ENCODE peak calls at places on chromosomes 7 and 10, in five cellular contexts. Z is HEK293T, V is A549, F is GM12878, T is K562. S is an unnamed sample.

GRCh38 chr10:107409517-107409916 is 245.0 kb upstream of the SORCS1 start:
- DNase-seq in Z (no peak), V (no peak), F (no peak), T (no peak), S (peak)

GRCh38 chr7:128775744-128776474 is at the start of gene OPN1SW:
- DNase-seq in Z (no peak), V (no peak), F (no peak), T (no peak), S (no peak)

GRCh38 chr7:38451840-38452239 is 178.4 kb upstream of the TARP start:
- DNase-seq in Z (peak), V (peak), F (no peak), T (no peak), S (peak)

GRCh38 chr7:102843850-102844249 is 69.0 kb upstream of the LRRC17 start:
- DNase-seq in Z (no peak), V (no peak), F (peak), T (no peak), S (no peak)

GRCh38 chr10:28331821-28332220 is 29.0 kb upstream of the MPP7 start:
- DNase-seq in Z (no peak), V (no peak), F (no peak), T (no peak), S (peak)

GRCh38 chr7:107078517-107078966 is 34.0 kb downstream of the PRKAR2B start:
- DNase-seq in Z (no peak), V (peak), F (no peak), T (peak), S (peak)

GRCh38 chr10:97734021-97734420 is 2.9 kb upstream of the ZFYVE27 start:
- DNase-seq in Z (no peak), V (no peak), F (no peak), T (no peak), S (no peak)

GRCh38 chr10:99779335-99779734 is 3.1 kb upstream of the ABCC2 start:
- DNase-seq in Z (no peak), V (peak), F (no peak), T (no peak), S (peak)

GRCh38 chr7:116354171-116354545 is 143.8 kb downstream of the TES start:
- DNase-seq in Z (no peak), V (peak), F (no peak), T (no peak), S (peak)

GRCh38 chr10:46523119-46523880 is 33.2 kb downstream of the GPRIN2 start:
- DNase-seq in Z (no peak), V (peak), F (no peak), T (no peak), S (no peak)

GRCh38 chr7:86926732-86927131 is 132.7 kb downstream of the ELAPOR2 start:
- DNase-seq in Z (peak), V (peak), F (no peak), T (peak), S (peak)

GRCh38 chr7:140294454-140294853 is 103.9 kb downstream of the SLC37A3 start:
- DNase-seq in Z (no peak), V (no peak), F (peak), T (no peak), S (no peak)

GRCh38 chr7:35024298-35024697 is 13.0 kb downstream of the DPY19L1 start:
- DNase-seq in Z (no peak), V (no peak), F (no peak), T (no peak), S (no peak)

GRCh38 chr10:88113657-88114272 is 250.3 kb downstream of the PTEN start:
- DNase-seq in Z (no peak), V (no peak), F (no peak), T (no peak), S (no peak)

GRCh38 chr7:49781996-49782395 is 8.6 kb downstream of the VWC2 start:
- DNase-seq in Z (no peak), V (no peak), F (no peak), T (no peak), S (no peak)

GRCh38 chr10:44668336-44668735 is 242.8 kb upstream of the TMEM72 start:
- DNase-seq in Z (no peak), V (no peak), F (no peak), T (no peak), S (no peak)

GRCh38 chr7:41130596-41131236 is 572.2 kb downstream of the INHBA start:
- DNase-seq in Z (no peak), V (no peak), F (no peak), T (no peak), S (no peak)

GRCh38 chr7:144474363-144474762 is 70.9 kb upstream of the NOBOX start:
- DNase-seq in Z (no peak), V (no peak), F (no peak), T (no peak), S (no peak)

GRCh38 chr10:201328-201771 is 66.1 kb downstream of the ZMYND11 start:
- DNase-seq in Z (no peak), V (no peak), F (no peak), T (no peak), S (peak)

GRCh38 chr10:200405-200804 is 65.2 kb downstream of the ZMYND11 start:
- DNase-seq in Z (no peak), V (no peak), F (no peak), T (no peak), S (peak)
- TF ChIP-seq BHLHE40 in Z (no peak), V (no peak), F (no peak), T (no peak), S (no peak)

DNA sequence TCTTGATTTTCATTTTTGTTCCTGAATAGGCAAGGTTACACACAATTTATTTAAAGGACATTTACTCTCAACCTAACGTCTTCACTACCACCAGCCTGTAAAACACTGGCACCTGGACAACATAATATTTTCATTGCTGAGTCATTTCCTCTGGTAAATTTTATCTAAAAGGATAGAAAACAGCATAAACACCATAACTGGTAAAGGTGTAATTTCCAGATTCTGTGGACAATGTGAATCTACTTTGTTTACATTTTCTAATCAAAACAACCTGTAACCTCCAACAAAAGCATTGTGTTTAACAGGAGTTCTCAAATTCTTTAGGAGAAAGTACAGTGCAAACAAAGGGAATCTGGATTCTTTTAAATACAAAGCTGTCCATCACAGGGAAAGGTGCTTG is 472.0 kb upstream of the AKR1E2 start:
- DNase-seq in Z (no peak), V (peak), F (no peak), T (no peak), S (peak)
- TF ChIP-seq BHLHE40 in Z (no peak), V (no peak), F (no peak), T (no peak), S (no peak)

DNA sequence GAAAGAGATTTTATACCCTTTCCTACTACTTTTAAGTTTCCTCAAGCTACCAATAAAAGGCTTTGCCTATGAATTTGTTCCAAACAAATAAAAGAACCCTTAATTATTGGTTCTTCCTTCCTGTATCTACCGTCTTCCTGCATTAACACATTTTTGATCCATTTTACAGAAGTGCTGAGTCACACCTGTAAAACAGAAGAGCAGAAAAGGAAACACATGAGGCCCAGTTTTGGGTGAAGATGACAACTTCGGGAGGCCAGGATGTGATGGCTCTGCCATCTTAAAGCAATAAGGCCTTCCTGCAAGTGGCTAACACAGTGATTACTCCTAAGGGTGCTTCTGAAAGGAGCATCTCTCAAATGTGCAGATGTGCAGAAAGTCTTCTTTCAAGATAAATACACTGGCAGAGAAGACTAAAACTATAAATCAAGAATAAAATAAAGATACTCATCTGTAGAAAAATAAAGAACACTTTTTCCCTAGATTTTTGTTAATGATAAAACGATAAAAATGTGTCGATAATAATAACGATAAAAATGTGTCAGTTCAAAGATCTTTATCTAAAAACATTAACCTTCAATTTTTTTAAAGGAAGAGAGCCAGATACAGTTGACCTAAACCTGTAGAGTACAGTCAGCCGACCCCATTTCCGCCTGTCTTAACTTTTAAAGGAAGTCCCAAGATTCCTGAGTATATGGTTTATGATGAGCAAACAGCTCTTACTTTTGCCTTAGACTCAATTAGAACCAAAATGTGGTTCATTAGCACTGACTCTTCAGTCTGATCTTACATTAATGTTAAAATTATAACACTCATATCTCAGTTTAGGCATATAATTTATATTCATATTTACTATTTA is 108.5 kb downstream of the UBE2H start:
- DNase-seq in Z (no peak), V (peak), F (no peak), T (peak), S (no peak)
- TF ChIP-seq BHLHE40 in Z (no peak), V (no peak), F (no peak), T (no peak), S (no peak)

DNA sequence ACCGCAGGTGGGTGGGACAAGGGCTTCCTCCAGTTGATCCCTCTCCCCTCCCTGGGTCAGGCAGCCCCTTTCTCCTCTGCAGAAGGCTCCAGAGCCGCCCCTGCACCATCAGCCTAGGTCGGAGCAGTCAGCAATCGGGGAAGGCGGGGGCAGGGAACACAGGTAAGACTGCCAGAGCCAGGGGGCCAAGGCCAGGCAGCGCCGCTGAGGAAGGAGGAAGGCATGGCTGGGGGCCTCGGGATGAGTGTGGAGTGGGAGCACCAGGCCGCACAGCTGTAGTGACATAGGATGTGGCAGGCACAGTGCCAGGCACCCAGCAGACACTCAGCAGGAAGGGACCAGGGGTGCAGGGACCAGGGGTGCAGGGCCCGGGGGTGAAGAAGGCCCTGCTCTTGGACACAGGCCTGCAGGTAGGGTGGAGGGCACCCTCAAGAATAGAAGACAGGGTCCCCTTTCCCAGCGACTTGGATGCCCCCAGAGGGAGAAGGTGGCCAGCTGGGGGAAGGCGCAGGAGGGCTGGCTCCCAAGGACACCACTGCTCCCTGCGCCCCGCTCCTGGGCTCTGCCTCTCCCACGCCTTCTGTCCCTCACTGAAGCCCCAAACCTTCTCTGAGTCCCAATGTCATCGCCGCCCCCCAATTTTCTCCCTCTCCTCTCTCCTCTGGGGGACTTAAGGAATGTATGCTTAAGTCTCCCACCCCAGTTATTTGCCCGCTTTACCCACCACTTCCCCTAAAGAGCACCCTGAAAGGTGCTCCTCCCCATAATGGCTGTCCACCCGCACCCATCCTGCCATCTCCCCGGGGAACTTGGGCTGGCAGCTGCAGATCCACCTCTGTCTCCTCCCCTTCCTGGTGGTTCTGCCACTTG is 38.5 kb downstream of the CAMK2B start:
- DNase-seq in Z (no peak), V (no peak), F (no peak), T (no peak), S (no peak)
- TF ChIP-seq BHLHE40 in Z (no peak), V (no peak), F (no peak), T (no peak), S (no peak)

GRCh38 chr7:51255536-51256243 is 60.9 kb downstream of the COBL start:
- DNase-seq in Z (no peak), V (no peak), F (no peak), T (no peak), S (no peak)
- TF ChIP-seq BHLHE40 in Z (no peak), V (no peak), F (no peak), T (no peak), S (no peak)

GRCh38 chr10:112404612-112405011 is 30.7 kb downstream of the ACSL5 start:
- DNase-seq in Z (no peak), V (no peak), F (no peak), T (no peak), S (peak)
- TF ChIP-seq BHLHE40 in Z (no peak), V (no peak), F (no peak), T (no peak), S (no peak)

GRCh38 chr10:60384006-60384405 is 5.7 kb downstream of the ANK3 start:
- DNase-seq in Z (no peak), V (no peak), F (no peak), T (no peak), S (peak)

GRCh38 chr10:60380781-60381180 is 8.9 kb downstream of the ANK3 start:
- DNase-seq in Z (no peak), V (no peak), F (no peak), T (no peak), S (no peak)

GRCh38 chr10:60384708-60385398 is 4.8 kb downstream of the ANK3 start:
- DNase-seq in Z (no peak), V (peak), F (no peak), T (no peak), S (peak)

GRCh38 chr10:60385399-60385738 is 4.3 kb downstream of the ANK3 start:
- DNase-seq in Z (no peak), V (no peak), F (no peak), T (no peak), S (no peak)

DNA sequence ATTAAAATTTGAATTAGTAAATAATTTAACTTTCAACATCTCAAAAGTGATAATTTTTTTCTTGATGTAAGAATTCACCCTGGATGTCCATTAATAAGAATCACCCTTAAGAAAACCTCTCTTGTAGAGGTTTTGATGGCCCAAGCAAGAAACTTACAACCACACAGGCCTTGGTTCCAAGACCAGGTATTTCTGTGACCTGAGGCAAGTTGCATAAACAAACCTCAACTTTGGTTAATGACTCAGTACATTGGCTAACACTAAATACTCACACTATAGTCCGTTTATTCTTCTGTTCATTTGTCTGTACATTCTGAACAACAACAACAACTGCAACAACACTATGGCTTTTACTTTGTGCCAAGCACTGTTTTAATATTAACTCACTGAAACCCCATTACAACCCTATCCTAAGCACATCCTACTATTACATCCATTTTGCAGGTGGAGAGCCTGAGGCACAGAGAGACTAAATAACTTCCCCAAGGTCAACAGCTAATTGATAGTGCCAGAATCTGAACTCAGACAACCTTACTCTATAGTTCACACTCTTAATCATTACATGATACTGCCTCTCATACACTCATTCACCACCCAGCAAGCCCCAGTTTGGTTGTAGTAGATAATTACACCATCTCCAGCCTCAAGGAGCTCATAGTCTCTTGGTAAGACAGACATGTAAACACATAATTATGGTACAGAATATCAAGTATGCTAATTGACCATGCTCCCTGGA is 6.6 kb downstream of the ANK3 start:
- DNase-seq in Z (no peak), V (peak), F (no peak), T (no peak), S (peak)
- TF ChIP-seq BHLHE40 in Z (no peak), V (no peak), F (no peak), T (no peak), S (no peak)